ENCODE peak calls at places on chromosomes 7 and 10, in five cellular contexts. B is cardiac muscle cell, C is IMR-90, J is heart left ventricle, K is SK-N-SH. L is an unnamed sample.
A peak's percentile ranks its signal among the peaks of the same experiment; 100 is the strongest.

GRCh38 chr10:3898821-3899220 is 113.8 kb upstream of the KLF6 start:
- DNase-seq in B (no peak), C (no peak), J (no peak), K (no peak), L (no peak)

GRCh38 chr10:33126118-33126517 is 168.1 kb upstream of the ITGB1 start:
- DNase-seq in C (peak; percentile 64), B (no peak), K (no peak), J (no peak), L (peak; percentile 84)

GRCh38 chr10:101770331-101771215 is 5.3 kb downstream of the FGF8 start:
- DNase-seq in J (no peak), B (no peak), C (no peak), K (peak; percentile 27), L (no peak)

GRCh38 chr7:39595102-39595620 is 28.2 kb upstream of the RALA start:
- DNase-seq in C (peak; percentile 50), J (no peak), B (no peak), K (no peak), L (peak; percentile 52)

GRCh38 chr7:77479536-77480088 is 57.5 kb upstream of the PTPN12 start:
- DNase-seq in K (no peak), J (no peak), C (peak; percentile 30), B (no peak), L (no peak)

GRCh38 chr10:131815366-131816156 is 85.2 kb upstream of the PPP2R2D start:
- DNase-seq in C (no peak), K (peak; percentile 17), J (peak; percentile 23), B (no peak), L (no peak)

GRCh38 chr7:116538138-116538537 is 13.3 kb downstream of the CAV1 start:
- DNase-seq in B (no peak), C (no peak), K (no peak), J (no peak), L (no peak)

GRCh38 chr7:102096706-102097427 is 189.8 kb upstream of the SH2B2 start:
- DNase-seq in C (no peak), K (no peak), B (no peak), J (no peak), L (no peak)

GRCh38 chr10:80407836-80408197 is 534 bp upstream of the PRXL2A start:
- DNase-seq in B (no peak), K (peak; percentile 65), J (peak; percentile 68), C (no peak), L (no peak)

GRCh38 chr10:45547207-45547606 is 125.4 kb downstream of the ZFAND4 start:
- DNase-seq in C (no peak), B (no peak), K (no peak), J (no peak), L (no peak)

GRCh38 chr7:15378494-15378893 is 183.3 kb downstream of the AGMO start:
- DNase-seq in J (no peak), B (no peak), C (no peak), K (no peak), L (no peak)

GRCh38 chr7:140019172-140019571 is 43.6 kb downstream of the PARP12 start:
- DNase-seq in B (no peak), K (no peak), J (no peak), C (no peak), L (no peak)

GRCh38 chr10:80452688-80453391 is 1.3 kb upstream of the TSPAN14 start:
- DNase-seq in J (no peak), B (no peak), K (no peak), C (no peak), L (no peak)

GRCh38 chr10:97327348-97328294 is 6.9 kb downstream of the FRAT2 start:
- DNase-seq in B (no peak), K (no peak), C (no peak), J (no peak), L (no peak)

GRCh38 chr7:115477193-115477651 is 553.3 kb downstream of the TFEC start:
- DNase-seq in K (no peak), J (no peak), C (no peak), B (peak; percentile 68), L (peak; percentile 25)

GRCh38 chr7:18257711-18258110 is 230.1 kb upstream of the PRPS1L1 start:
- DNase-seq in B (no peak), C (peak; percentile 34), J (no peak), K (no peak), L (peak; percentile 57)

GRCh38 chr10:117370205-117370604 is 5.0 kb downstream of the PDZD8 start:
- DNase-seq in K (no peak), J (no peak), B (peak; percentile 36), C (peak; percentile 66), L (peak; percentile 29)

GRCh38 chr10:131166486-131166885 is 145.0 kb downstream of the TCERG1L start:
- DNase-seq in K (no peak), C (no peak), B (no peak), J (no peak), L (no peak)

GRCh38 chr10:87585565-87586514 is 73.8 kb upstream of the PAPSS2 start:
- DNase-seq in B (peak; percentile 50), J (no peak), C (peak; percentile 58), K (no peak), L (peak; percentile 38)

GRCh38 chr7:82204694-82205093 is 238.9 kb downstream of the CACNA2D1 start:
- DNase-seq in C (peak; percentile 92), K (no peak), J (no peak), B (no peak), L (peak; percentile 53)

GRCh38 chr10:97463363-97464132 is 17.6 kb downstream of the ZDHHC16 start:
- DNase-seq in K (peak; percentile 70), J (no peak), B (peak; percentile 62), C (peak; percentile 69), L (peak; percentile 80)

GRCh38 chr10:100528123-100528884 is 1.4 kb downstream of the NDUFB8 start:
- DNase-seq in K (no peak), J (no peak), B (no peak), C (no peak), L (no peak)

GRCh38 chr7:144437370-144438191 is 34.1 kb upstream of the NOBOX start:
- DNase-seq in K (peak; percentile 26), B (peak; percentile 80), C (peak; percentile 17), J (no peak), L (peak; percentile 65)

GRCh38 chr7:79308176-79308575 is 145.3 kb downstream of the MAGI2 start:
- DNase-seq in K (no peak), B (peak; percentile 44), J (no peak), C (no peak), L (peak; percentile 65)

GRCh38 chr10:101284171-101285092 is 55.2 kb upstream of the LBX1 start:
- DNase-seq in C (no peak), J (no peak), K (no peak), B (no peak), L (no peak)

GRCh38 chr10:96233959-96234358 is 37.4 kb downstream of the BLNK start:
- DNase-seq in J (no peak), B (no peak), C (no peak), K (no peak), L (no peak)

GRCh38 chr10:22986771-22987542 is 59.1 kb downstream of the ARMC3 start:
- DNase-seq in C (peak; percentile 38), B (no peak), K (peak; percentile 37), J (no peak), L (peak; percentile 37)

GRCh38 chr7:101547022-101547915 is 81.8 kb downstream of the MYL10 start:
- DNase-seq in B (no peak), C (no peak), J (peak; percentile 40), K (peak; percentile 40), L (no peak)

GRCh38 chr10:9825491-9826018 is 1192.1 kb upstream of the CELF2 start:
- DNase-seq in K (no peak), B (peak; percentile 30), C (peak; percentile 30), J (no peak), L (peak; percentile 41)

GRCh38 chr10:18906636-18907035 is 142.0 kb upstream of the MALRD1 start:
- DNase-seq in C (peak; percentile 6), K (no peak), J (no peak), B (no peak), L (no peak)

GRCh38 chr7:132430863-132431822 is 145.1 kb downstream of the PLXNA4 start:
- DNase-seq in K (peak; percentile 47), C (peak; percentile 72), B (no peak), J (no peak), L (peak; percentile 55)

GRCh38 chr10:131839351-131839750 is 61.5 kb upstream of the PPP2R2D start:
- DNase-seq in C (no peak), K (no peak), J (peak; percentile 23), B (no peak), L (no peak)

GRCh38 chr7:77415474-77415821 is 701 bp downstream of the GSAP start:
- DNase-seq in B (no peak), C (no peak), K (no peak), J (no peak), L (no peak)

GRCh38 chr7:143085109-143085508 is 33.0 kb downstream of the OR6V1 start:
- DNase-seq in B (no peak), C (no peak), J (no peak), K (no peak), L (no peak)

DNA sequence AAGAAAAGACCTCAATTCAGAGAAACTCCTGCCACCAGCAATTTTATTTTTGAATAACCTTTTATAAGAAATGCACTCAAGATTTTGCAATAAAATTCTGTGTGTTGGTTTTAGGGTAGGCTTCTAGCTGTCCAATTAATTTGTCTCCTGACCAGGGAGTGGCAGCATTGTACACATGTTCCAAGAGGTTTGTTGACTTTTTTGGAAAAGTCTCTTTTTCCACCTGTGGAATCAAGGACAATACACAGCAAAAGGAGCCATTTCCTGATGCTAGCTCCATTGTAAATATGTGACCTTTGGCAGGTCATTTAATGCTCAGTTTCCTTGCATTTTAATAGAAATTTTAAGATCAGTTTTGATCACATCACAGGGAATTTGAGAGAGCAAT is 1.8 kb downstream of the GIMAP5 start:
- DNase-seq in J (no peak), C (no peak), K (no peak), B (no peak), L (no peak)
- H3K4me3 ChIP-seq in J (no peak overlapping the region), C (no peak overlapping the region), K (no peak overlapping the region), B (no peak overlapping the region), L (no peak overlapping the region)

DNA sequence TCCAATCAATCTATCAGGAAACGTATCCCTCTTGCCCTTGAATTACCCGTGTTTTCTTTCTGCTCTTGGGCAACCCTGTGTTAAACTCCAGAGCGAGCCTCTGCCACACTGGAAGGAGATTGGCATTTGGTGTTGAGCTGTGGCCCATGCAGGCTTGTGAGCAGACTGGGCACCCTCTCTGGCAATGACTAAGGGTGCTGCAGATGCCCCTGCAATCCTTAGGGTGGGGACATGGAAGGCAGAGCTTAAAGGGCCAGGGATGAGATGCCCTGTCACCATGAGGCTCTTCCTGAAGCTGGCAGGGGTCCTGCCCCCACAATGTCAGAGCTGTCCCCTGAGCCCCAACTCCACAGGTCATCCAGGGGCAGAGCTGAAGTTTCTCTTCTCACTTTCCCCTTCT is 19.5 kb upstream of the FAM180A start:
- DNase-seq in C (no peak), J (no peak), B (no peak), K (no peak), L (no peak)
- TF ChIP-seq CTCF in C (no peak), J (no peak), B (no peak), K (no peak), L (no peak)

GRCh38 chr7:124930173-124930623 is 573 bp upstream of the POT1 start:
- DNase-seq in C (no peak), J (no peak), B (no peak), K (no peak), L (no peak)
- H3K4me3 ChIP-seq in C (peak overlapping the region; percentile 79), J (no peak overlapping the region), B (peak overlapping the region; percentile 59), K (peak overlapping the region; percentile 84), L (peak overlapping the region; percentile 89)

DNA sequence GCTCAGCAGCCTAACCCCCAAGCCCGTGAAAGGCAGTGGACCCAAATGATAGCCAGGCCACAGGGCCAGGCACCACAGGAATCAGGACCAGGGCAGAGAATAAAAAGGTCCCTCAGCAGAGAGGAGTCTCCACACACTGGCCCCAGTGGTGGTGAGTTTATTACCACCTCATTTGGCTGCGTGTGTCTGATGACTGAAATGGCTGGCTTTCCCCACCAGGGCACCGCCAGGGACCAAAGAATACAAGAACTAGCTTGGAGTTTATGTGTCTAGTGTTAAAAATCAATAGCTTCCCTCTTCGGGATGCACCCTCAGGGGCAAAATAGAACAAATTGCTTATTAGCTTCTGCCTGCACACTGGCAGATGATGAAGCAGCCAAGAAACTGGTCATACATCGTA is 223.8 kb upstream of the ZMIZ1 start:
- DNase-seq in C (no peak), B (no peak), J (no peak), K (no peak), L (no peak)
- TF ChIP-seq CTCF in C (no peak), B (no peak), J (no peak), K (no peak), L (peak; percentile 6)